ENCODE peak calls at places on chromosomes 11 and 22, in four cellular contexts. R is colonic mucosa, O is hepatocyte, X is HCT116. W is an unnamed sample.

GRCh38 chr22:48698618-48699017 is 1129.1 kb downstream of the BRD1 start:
- DNase-seq in O (no peak), R (no peak), X (no peak), W (no peak)

GRCh38 chr22:39624501-39624821 is 53.9 kb downstream of the CACNA1I start:
- DNase-seq in O (peak; percentile 26), R (no peak), X (no peak), W (no peak)

GRCh38 chr11:86108890-86109638 is 40.2 kb upstream of the PICALM start:
- DNase-seq in X (no peak), O (no peak), R (no peak), W (no peak)

GRCh38 chr22:26477341-26477731 is 6.2 kb downstream of the HPS4 start:
- DNase-seq in X (no peak), O (no peak), R (no peak), W (no peak)

GRCh38 chr22:39616781-39617180 is 46.2 kb downstream of the CACNA1I start:
- DNase-seq in R (no peak), O (no peak), X (no peak), W (no peak)

GRCh38 chr11:70466154-70466553 is 67.8 kb downstream of the CTTN start:
- DNase-seq in O (no peak), R (no peak), X (no peak), W (peak; percentile 36)

GRCh38 chr22:44289429-44290171 is 23.2 kb downstream of the SHISAL1 start:
- DNase-seq in R (no peak), X (no peak), O (no peak), W (no peak)

GRCh38 chr22:46690146-46690545 is 47.9 kb downstream of the CERK start:
- DNase-seq in X (no peak), O (no peak), R (no peak), W (no peak)

GRCh38 chr22:26669060-26669481 is 11.7 kb downstream of the MIAT start:
- DNase-seq in O (peak; percentile 46), X (peak; percentile 62), R (no peak), W (no peak)

GRCh38 chr11:2926611-2927492 is 2.4 kb downstream of the PHLDA2 start:
- DNase-seq in O (no peak), R (no peak), X (no peak), W (peak; percentile 51)

GRCh38 chr11:88188251-88189030 is 13.2 kb upstream of the RAB38 start:
- DNase-seq in R (no peak), X (no peak), O (peak; percentile 65), W (no peak)

GRCh38 chr22:35883028-35883620 is 145.5 kb downstream of the RBFOX2 start:
- DNase-seq in X (peak; percentile 31), R (no peak), O (no peak), W (no peak)

GRCh38 chr11:130211781-130212401 is 52.3 kb downstream of the ST14 start:
- DNase-seq in X (no peak), R (peak; percentile 18), O (no peak), W (peak; percentile 60)

GRCh38 chr22:34903416-34903815 is 162.5 kb upstream of the ISX start:
- DNase-seq in O (no peak), X (no peak), R (no peak), W (no peak)

GRCh38 chr11:9680028-9680427 is 16.2 kb downstream of the SWAP70 start:
- DNase-seq in R (no peak), X (no peak), O (no peak), W (no peak)

GRCh38 chr11:9675691-9676090 is 11.8 kb downstream of the SWAP70 start:
- DNase-seq in R (no peak), O (no peak), X (no peak), W (no peak)

GRCh38 chr11:9678576-9678975 is 14.7 kb downstream of the SWAP70 start:
- DNase-seq in X (no peak), O (no peak), R (no peak), W (no peak)

GRCh38 chr11:9681583-9682372 is 17.9 kb downstream of the SWAP70 start:
- DNase-seq in X (no peak), R (no peak), O (peak; percentile 48), W (no peak)

DNA sequence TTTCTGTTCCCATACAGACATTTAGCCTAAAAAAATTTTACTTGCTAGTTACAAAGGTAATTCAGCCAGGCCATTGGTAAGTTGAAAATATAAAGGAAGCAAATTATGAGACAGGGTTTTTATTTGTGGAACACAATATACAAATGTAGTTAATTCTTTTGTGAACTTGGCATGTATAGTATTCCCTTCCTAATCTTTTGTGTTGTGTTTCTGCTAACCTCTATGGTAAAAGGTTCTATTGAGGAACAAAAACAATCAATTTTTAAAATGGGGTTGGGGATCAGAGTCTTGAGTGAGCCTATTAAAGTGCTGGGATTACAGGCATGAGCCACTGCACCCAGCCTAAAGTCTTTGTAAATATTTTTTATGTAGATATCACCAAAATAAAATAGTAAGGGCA is 14.1 kb downstream of the SWAP70 start:
- DNase-seq in O (no peak), X (no peak), R (no peak), W (no peak)
- H3K27ac ChIP-seq in O (no peak overlapping the region), X (no peak overlapping the region), R (no peak overlapping the region), W (no peak overlapping the region)

GRCh38 chr11:76767659-76768058 is 15.5 kb upstream of the TSKU start:
- DNase-seq in O (no peak), X (no peak), R (no peak), W (no peak)
- H3K4me1 ChIP-seq in O (peaks cover 54% of the 10 kb centered on the region), X (peaks cover 39% of the 10 kb centered on the region), R (peaks cover 40% of the 10 kb centered on the region), W (peaks cover 71% of the 10 kb centered on the region)

GRCh38 chr11:63917685-63918523 is 940 bp upstream of the RCOR2 start:
- DNase-seq in R (peak; percentile 90), X (peak; percentile 68), O (peak; percentile 61), W (no peak)

GRCh38 chr11:63919267-63920125 is 2.5 kb upstream of the RCOR2 start:
- DNase-seq in O (peak; percentile 53), R (peak; percentile 80), X (no peak), W (no peak)

GRCh38 chr11:63918576-63919171 is 1.7 kb upstream of the RCOR2 start:
- DNase-seq in R (peak; percentile 56), X (no peak), O (peak; percentile 31), W (no peak)

GRCh38 chr11:63920870-63921417 is 4.0 kb upstream of the RCOR2 start:
- DNase-seq in X (no peak), R (peak; percentile 44), O (peak; percentile 51), W (no peak)

DNA sequence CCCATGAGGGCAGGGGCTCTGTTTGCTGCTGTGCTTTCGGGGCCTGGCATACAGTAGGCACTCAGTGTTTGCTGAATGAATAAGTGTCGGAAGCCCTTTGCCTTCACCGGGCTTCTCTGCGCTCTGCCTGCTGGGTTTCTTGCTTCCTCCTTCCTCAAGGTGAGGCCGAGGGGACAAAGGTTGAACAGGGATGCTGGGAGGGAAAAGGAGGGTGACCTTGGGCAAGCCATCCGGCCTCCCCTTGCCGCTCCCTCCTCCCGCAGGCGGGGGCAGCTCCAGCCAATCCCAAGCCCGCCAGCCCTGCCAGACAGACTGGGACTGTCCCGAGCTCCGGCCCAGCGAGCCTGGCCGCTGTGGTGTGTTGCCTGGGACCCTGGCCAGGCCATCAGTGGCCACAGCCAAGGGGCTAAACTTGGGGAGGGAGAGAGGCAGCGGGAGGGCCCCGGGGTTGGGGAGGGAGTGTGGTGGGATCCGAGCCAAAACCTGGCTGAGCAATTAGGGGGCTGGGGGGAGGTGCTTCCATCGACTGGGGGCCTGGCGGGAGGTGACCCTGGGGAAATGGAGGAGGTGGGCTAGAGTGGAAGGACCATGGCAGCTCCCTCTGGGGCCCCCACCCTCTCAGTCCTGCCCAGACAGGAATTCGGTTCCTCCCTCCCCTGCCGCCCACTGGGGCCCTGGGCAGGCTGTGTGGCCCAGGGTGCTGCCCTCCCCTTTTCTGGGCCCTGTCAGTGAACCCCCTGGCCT is 3.3 kb upstream of the RCOR2 start:
- DNase-seq in X (no peak), O (peak; percentile 79), R (peak; percentile 95), W (peak; percentile 78)
- H3K27ac ChIP-seq in X (peak overlapping the region; percentile 98), O (peak overlapping the region; percentile 75), R (peak overlapping the region; percentile 84), W (no peak overlapping the region)

GRCh38 chr22:38221407-38221806 is 19.6 kb downstream of the MAFF start:
- DNase-seq in R (no peak), X (no peak), O (no peak), W (no peak)
- H3K4me1 ChIP-seq in R (peaks cover 16% of the 10 kb centered on the region), X (peaks cover 46% of the 10 kb centered on the region), O (peaks cover 21% of the 10 kb centered on the region), W (peaks cover 25% of the 10 kb centered on the region)

DNA sequence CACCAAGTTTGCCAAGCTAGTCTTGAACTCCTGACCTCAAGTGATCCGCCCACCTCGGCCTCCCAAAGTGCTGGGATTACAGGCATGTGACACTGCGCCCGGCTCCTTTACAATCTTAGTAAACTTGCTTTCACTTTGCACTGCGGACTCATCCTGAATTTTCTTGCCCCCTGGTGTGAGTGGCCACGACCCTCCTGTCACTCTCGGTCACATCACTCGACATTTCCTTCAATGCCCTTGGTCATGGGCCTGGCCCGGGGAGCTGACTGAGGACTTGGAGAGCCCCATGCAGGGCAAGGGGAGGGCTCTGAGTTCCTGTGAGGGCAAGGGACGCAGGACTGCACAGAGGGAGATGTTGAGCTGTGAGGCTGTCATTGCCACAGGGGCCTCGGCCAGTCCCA is 21.4 kb downstream of the A4GALT start:
- DNase-seq in X (no peak), R (no peak), O (no peak), W (no peak)
- H3K27ac ChIP-seq in X (no peak overlapping the region), R (peak overlapping the region; percentile 37), O (no peak overlapping the region), W (no peak overlapping the region)

GRCh38 chr11:72069200-72069599 is 11.1 kb downstream of the NUMA1 start:
- DNase-seq in X (no peak), R (no peak), O (no peak), W (no peak)

GRCh38 chr11:72067266-72067665 is 13.1 kb downstream of the NUMA1 start:
- DNase-seq in O (no peak), R (no peak), X (no peak), W (no peak)

GRCh38 chr11:72066855-72067254 is 13.5 kb downstream of the NUMA1 start:
- DNase-seq in R (no peak), O (no peak), X (no peak), W (no peak)

GRCh38 chr11:72069787-72070251 is 10.5 kb downstream of the NUMA1 start:
- DNase-seq in R (peak; percentile 87), X (peak; percentile 51), O (peak; percentile 81), W (peak; percentile 89)

DNA sequence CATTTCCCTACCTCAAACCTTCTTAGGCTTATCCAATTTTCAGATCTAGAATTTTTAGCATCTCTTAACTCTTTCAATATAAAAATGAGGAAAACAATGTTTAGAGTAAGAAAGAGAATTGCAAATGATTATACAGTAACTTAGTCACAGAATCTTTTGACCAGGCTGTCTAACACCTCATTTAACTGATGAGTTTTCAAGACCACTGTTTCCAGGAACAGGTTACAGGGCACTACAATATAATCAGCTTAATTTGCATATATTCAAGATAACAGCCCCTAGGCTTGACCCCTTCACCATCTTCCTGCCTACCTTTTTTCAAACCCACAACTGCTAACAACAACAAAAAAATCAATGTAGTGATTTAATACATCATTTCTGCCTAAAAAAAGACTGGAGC is 12.7 kb downstream of the NUMA1 start:
- DNase-seq in R (no peak), X (no peak), O (no peak), W (no peak)
- H3K4me1 ChIP-seq in R (peaks cover 6% of the 10 kb centered on the region), X (peaks cover 39% of the 10 kb centered on the region), O (peaks cover 17% of the 10 kb centered on the region), W (peaks cover 55% of the 10 kb centered on the region)